ENCODE peak calls at places on chromosomes 4 and X, in seven cellular contexts. X is upper lobe of right lung, N is ovary, L is gastrocnemius medialis, W is GM06990, J is IMR-90, D is PC-3. G is an unnamed sample.

GRCh38 chrX:22041931-22042530 is 9.9 kb downstream of the PHEX start:
- DNase-seq in X (no peak), N (no peak), L (no peak), W (no peak), J (no peak), D (no peak), G (no peak)

GRCh38 chrX:40189018-40189417 is 91.3 kb upstream of the BCOR start:
- DNase-seq in X (no peak), N (no peak), L (no peak), W (no peak), J (no peak), D (no peak), G (no peak)

GRCh38 chr4:24792552-24792951 is 2.8 kb upstream of the SOD3 start:
- DNase-seq in X (no peak), N (no peak), L (no peak), W (no peak), J (no peak), D (no peak), G (no peak)

GRCh38 chr4:7756561-7757355 is 182.9 kb downstream of the AFAP1 start:
- DNase-seq in X (no peak), N (no peak), L (no peak), W (no peak), J (no peak), D (no peak), G (no peak)

GRCh38 chrX:150680974-150681373 is 12.2 kb upstream of the MTMR1 start:
- DNase-seq in X (no peak), N (peak; percentile 30), L (no peak), W (no peak), J (peak; percentile 34), D (peak; percentile 66), G (no peak)

GRCh38 chrX:9997524-9997923 is 30.4 kb downstream of the CLDN34 start:
- DNase-seq in X (no peak), N (no peak), L (no peak), W (peak; percentile 61), J (no peak), D (no peak), G (no peak)

GRCh38 chr4:15345134-15345533 is 82.7 kb upstream of the C1QTNF7 start:
- DNase-seq in X (no peak), N (no peak), L (no peak), W (no peak), J (no peak), D (no peak), G (no peak)

GRCh38 chrX:13430136-13430827 is 110.4 kb upstream of the ATXN3L start:
- DNase-seq in X (no peak), N (no peak), L (no peak), W (no peak), J (peak; percentile 37), D (no peak), G (no peak)

GRCh38 chr4:105147226-105148151 is 813 bp downstream of the TET2 start:
- DNase-seq in X (no peak), N (peak; percentile 35), L (peak; percentile 8), W (peak; percentile 77), J (peak; percentile 44), D (peak; percentile 22), G (peak; percentile 19)

GRCh38 chr4:8439914-8440490 is 521 bp downstream of the ACOX3 start:
- DNase-seq in X (no peak), N (no peak), L (peak; percentile 20), W (no peak), J (no peak), D (no peak), G (no peak)

GRCh38 chr4:105106416-105106815 is 40.3 kb upstream of the TET2 start:
- DNase-seq in X (no peak), N (no peak), L (peak; percentile 3), W (no peak), J (no peak), D (no peak), G (peak; percentile 42)

GRCh38 chr4:76781698-76782595 is 116.0 kb downstream of the SOWAHB start:
- DNase-seq in X (no peak), N (no peak), L (no peak), W (peak; percentile 48), J (peak; percentile 98), D (peak; percentile 88), G (no peak)

GRCh38 chr4:164807611-164808010 is 53.7 kb downstream of the SMIM31 start:
- DNase-seq in X (peak; percentile 71), N (no peak), L (no peak), W (no peak), J (no peak), D (no peak), G (no peak)

GRCh38 chr4:119478446-119479179 is 150.0 kb downstream of the PDE5A start:
- DNase-seq in X (no peak), N (no peak), L (no peak), W (no peak), J (peak; percentile 55), D (no peak), G (no peak)

GRCh38 chr4:111209706-111210105 is 586.8 kb upstream of the PITX2 start:
- DNase-seq in X (no peak), N (no peak), L (no peak), W (no peak), J (no peak), D (no peak), G (no peak)

GRCh38 chr4:157290622-157291021 is 70.1 kb downstream of the GRIA2 start:
- DNase-seq in X (no peak), N (no peak), L (no peak), W (no peak), J (no peak), D (no peak), G (no peak)

GRCh38 chrX:137926090-137926489 is 360.2 kb downstream of the ZIC3 start:
- DNase-seq in X (no peak), N (no peak), L (no peak), W (no peak), J (no peak), D (peak; percentile 46), G (no peak)

GRCh38 chr4:7547368-7548040 is 112.8 kb upstream of the PSAPL1 start:
- DNase-seq in X (no peak), N (no peak), L (no peak), W (no peak), J (peak; percentile 13), D (peak; percentile 32), G (no peak)

GRCh38 chrX:39850630-39851152 is 247.1 kb downstream of the BCOR start:
- DNase-seq in X (no peak), N (no peak), L (no peak), W (no peak), J (peak; percentile 69), D (no peak), G (peak; percentile 54)

GRCh38 chr4:59612235-59612634 is 1587.9 kb upstream of the ADGRL3 start:
- DNase-seq in X (no peak), N (no peak), L (no peak), W (no peak), J (peak; percentile 2), D (peak; percentile 79), G (no peak)

GRCh38 chrX:17606211-17606610 is 131.1 kb upstream of the SCML1 start:
- DNase-seq in X (no peak), N (no peak), L (no peak), W (no peak), J (peak; percentile 19), D (no peak), G (peak; percentile 73)

GRCh38 chrX:50613846-50614245 is 143.2 kb upstream of the DGKK start:
- DNase-seq in X (no peak), N (no peak), L (no peak), W (no peak), J (peak; percentile 43), D (no peak), G (no peak)

DNA sequence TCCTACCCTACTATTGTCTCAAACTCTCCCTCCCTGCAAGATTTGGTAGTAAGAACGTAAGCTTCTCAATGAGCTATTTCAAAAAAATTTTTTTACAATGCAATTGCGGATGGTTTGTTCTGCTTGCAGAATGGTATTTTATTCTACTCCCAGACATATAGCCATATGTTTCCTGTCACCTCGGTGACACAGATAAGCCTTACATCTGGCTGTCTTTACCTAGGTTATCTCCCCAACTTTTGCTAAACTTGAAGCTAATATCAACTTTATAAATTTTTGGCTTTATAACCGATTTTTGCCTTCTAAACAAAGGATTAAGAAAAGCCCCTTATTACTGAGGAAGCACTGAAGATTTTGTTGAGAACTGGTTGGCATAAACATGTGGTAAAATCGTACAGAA is 331.5 kb downstream of the TENM3 start:
- DNase-seq in X (no peak), N (no peak), L (no peak), W (no peak), J (no peak), D (no peak), G (no peak)
- H3K4me3 ChIP-seq in X (no peak overlapping the region), N (no peak overlapping the region), L (no peak overlapping the region), W (no peak overlapping the region), J (no peak overlapping the region), D (no peak overlapping the region), G (no peak overlapping the region)

DNA sequence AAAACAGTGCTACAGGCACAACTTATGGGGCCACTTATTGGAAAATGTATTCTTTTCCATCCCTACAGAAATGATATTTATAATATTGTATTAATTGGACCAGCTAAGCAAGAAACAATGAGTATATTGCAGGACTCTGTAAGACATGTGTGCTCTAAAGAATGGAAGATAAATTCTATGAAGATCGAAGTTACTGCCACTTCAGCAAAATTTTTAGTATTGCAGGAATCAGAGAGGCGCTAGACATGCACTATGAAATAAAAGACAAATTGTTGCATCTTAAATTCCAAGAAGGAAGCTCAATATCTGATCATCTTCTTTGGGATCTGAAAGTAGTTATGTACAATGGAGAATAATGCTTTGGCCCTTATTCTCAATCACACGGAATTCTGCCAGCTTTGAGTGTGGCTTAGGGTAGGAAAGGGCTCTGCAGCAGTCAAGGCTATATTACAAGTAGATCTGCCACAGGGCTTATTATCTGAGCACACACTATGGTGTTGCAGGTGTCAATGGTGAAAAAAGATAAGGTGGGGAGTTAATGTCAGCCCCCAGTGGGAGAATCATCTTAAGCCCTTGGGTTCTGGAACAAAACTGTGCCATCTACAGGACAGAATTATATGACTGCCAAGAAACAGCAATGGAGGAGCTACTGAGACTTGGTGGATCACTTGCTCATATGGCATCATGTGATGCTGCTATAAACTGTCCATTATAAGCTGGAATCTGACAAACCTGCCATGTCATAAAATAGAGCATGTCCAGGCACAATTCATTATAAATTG is 334.0 kb upstream of the NDST3 start:
- DNase-seq in X (no peak), N (no peak), L (no peak), W (no peak), J (peak; percentile 0), D (peak; percentile 26), G (no peak)
- TF ChIP-seq CTCF in X (peak; percentile 9), N (no peak), L (no peak), W (peak; percentile 39), J (peak; percentile 15), D (peak; percentile 54), G (no peak)

GRCh38 chr4:57287687-57288604 is 177.8 kb upstream of the IGFBP7 start:
- DNase-seq in X (no peak), N (no peak), L (no peak), W (no peak), J (no peak), D (no peak), G (no peak)
- H3K4me3 ChIP-seq in X (no peak overlapping the region), N (no peak overlapping the region), L (no peak overlapping the region), W (no peak overlapping the region), J (no peak overlapping the region), D (no peak overlapping the region), G (no peak overlapping the region)

GRCh38 chrX:15194136-15194535 is 75.7 kb downstream of the ASB9 start:
- DNase-seq in X (no peak), N (no peak), L (no peak), W (no peak), J (no peak), D (no peak), G (no peak)
- TF ChIP-seq CTCF in X (no peak), N (no peak), L (no peak), W (no peak), J (no peak), D (no peak), G (no peak)

G was measured in uterus.